ENCODE peak calls at places on chromosomes 4 and X, in seven cellular contexts. D is SK-N-SH, S is MM.1S, E is PC-3, C is GM23248, Q is neural progenitor cell, G is IMR-90. M is an unnamed sample.

GRCh38 chr4:8225704-8226443 is 26.8 kb downstream of the SH3TC1 start:
- DNase-seq in Q (peak; percentile 37), D (peak; percentile 71), E (no peak), C (no peak), G (no peak), S (no peak), M (no peak)

GRCh38 chrX:1807301-1807731 is 192.5 kb downstream of the ASMT start:
- DNase-seq in D (no peak), E (peak; percentile 53), C (peak; percentile 15), Q (peak; percentile 84), S (no peak), G (peak; percentile 2), M (peak; percentile 33)

GRCh38 chrX:23386726-23387125 is 52.1 kb downstream of the PTCHD1 start:
- DNase-seq in E (no peak), S (no peak), C (no peak), G (no peak), D (no peak), Q (no peak), M (no peak)

GRCh38 chr4:138104462-138104775 is 137.7 kb downstream of the SLC7A11 start:
- DNase-seq in E (no peak), G (no peak), S (no peak), C (no peak), D (no peak), Q (no peak), M (no peak)

GRCh38 chrX:3712870-3713224 is 602 bp downstream of the PRKX start:
- DNase-seq in Q (no peak), G (no peak), E (peak; percentile 1), D (no peak), C (no peak), S (no peak), M (no peak)

GRCh38 chrX:106718709-106719108 is 7.8 kb upstream of the RNF128 start:
- DNase-seq in D (no peak), Q (no peak), S (no peak), C (no peak), G (no peak), E (no peak), M (no peak)

GRCh38 chrX:105781794-105782193 is 40.5 kb upstream of the NRK start:
- DNase-seq in S (no peak), D (no peak), Q (no peak), E (no peak), C (no peak), G (no peak), M (no peak)

GRCh38 chr4:182126567-182126966 is 116.6 kb upstream of the TENM3 start:
- DNase-seq in Q (no peak), S (no peak), C (no peak), E (no peak), G (peak; percentile 60), D (no peak), M (peak; percentile 15)

GRCh38 chrX:18674417-18674787 is 2.5 kb upstream of the RS1 start:
- DNase-seq in G (no peak), D (peak; percentile 80), C (no peak), Q (peak; percentile 33), E (no peak), S (no peak), M (no peak)

GRCh38 chr4:139453041-139453370 is 915 bp upstream of the RAB33B start:
- DNase-seq in S (peak; percentile 92), Q (no peak), G (no peak), D (no peak), C (peak; percentile 89), E (peak; percentile 65), M (peak; percentile 75)

GRCh38 chrX:46573331-46573895 is at the start of gene CHST7:
- DNase-seq in E (peak; percentile 76), C (peak; percentile 81), S (peak; percentile 72), Q (peak; percentile 88), D (peak; percentile 81), G (peak; percentile 52), M (peak; percentile 75)

DNA sequence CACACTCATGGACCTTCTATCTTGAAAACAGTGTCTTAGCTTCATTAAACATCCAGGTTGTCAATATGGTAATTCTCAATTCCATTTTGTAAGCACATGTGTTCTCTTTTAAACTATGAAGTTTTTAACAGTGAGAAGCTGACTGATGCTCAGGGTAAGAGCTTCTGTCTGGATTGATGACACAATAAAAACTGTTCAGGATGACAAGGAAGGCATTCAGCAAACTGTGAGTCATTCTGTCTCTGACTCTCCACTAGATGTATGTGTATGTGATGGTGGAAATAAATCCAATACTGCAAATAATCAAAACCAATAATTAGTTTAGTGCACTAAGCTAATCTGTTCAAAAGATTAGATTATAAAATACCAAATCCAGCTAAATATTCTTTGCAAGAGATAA is 115.3 kb upstream of the ARX start:
- DNase-seq in Q (no peak), S (no peak), E (peak; percentile 35), D (no peak), C (peak; percentile 20), G (peak; percentile 3), M (no peak)
- H3K4me2 ChIP-seq in Q (no peak overlapping the region), S (no peak overlapping the region), E (no peak overlapping the region), D (no peak overlapping the region), C (no peak overlapping the region), G (no peak overlapping the region), M (no peak overlapping the region)

GRCh38 chr4:87255755-87256154 is 35.3 kb upstream of the KLHL8 start:
- DNase-seq in C (no peak), S (no peak), D (no peak), G (no peak), Q (no peak), E (no peak), M (no peak)
- H3K4me2 ChIP-seq in C (no peak overlapping the region), S (no peak overlapping the region), D (no peak overlapping the region), G (no peak overlapping the region), Q (no peak overlapping the region), E (no peak overlapping the region), M (no peak overlapping the region)

GRCh38 chrX:129768586-129769466 is 10.9 kb upstream of the SASH3 start:
- DNase-seq in D (no peak), E (no peak), G (no peak), Q (no peak), C (no peak), S (no peak), M (peak; percentile 24)
- H3K4me2 ChIP-seq in D (no peak overlapping the region), E (no peak overlapping the region), G (no peak overlapping the region), Q (no peak overlapping the region), C (no peak overlapping the region), S (peak overlapping the region; percentile 50), M (no peak overlapping the region)

DNA sequence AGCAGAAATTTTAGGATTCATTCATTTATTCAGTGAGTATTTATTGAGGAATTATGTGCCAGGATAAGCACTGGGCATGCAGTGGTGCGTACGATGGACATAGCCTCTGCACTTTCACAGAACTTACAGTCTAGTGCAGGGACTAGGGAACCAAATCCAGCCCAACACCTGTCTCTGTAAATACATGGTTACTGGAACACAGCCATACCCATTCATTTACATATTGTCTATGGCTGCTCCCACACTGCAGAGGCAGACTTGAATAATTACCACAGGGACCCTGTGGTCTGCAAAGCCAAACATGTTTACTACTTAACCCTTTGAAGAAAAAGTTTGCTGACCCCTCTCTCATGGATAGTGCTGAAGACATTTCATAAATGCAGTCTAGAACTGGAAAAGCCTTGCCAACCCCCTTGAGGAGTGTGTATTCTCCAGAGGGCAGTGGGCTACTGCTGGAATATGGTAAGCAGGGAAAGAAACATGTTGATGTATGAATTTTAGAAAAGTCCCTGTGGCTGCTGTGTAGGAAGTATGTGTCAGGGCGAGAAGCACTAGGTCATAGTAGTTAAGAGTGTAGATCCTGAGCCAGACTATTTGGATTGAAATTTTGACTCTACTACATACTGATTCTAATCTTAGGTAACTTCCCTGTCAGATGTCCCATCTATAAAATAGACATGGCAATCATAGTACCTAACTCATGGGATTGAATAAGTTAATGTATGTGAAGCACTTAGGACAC is 75.5 kb downstream of the GALNT7 start:
- DNase-seq in C (no peak), E (no peak), G (no peak), D (no peak), Q (no peak), S (no peak), M (no peak)
- H3K4me2 ChIP-seq in C (no peak overlapping the region), E (peak overlapping the region; percentile 30), G (no peak overlapping the region), D (no peak overlapping the region), Q (no peak overlapping the region), S (no peak overlapping the region), M (no peak overlapping the region)

GRCh38 chr4:114867291-114867690 is 246.1 kb downstream of the NDST4 start:
- DNase-seq in Q (no peak), C (no peak), G (no peak), S (no peak), E (no peak), D (no peak), M (no peak)
- H3K4me2 ChIP-seq in Q (peak overlapping the region; percentile 6), C (no peak overlapping the region), G (no peak overlapping the region), S (no peak overlapping the region), E (no peak overlapping the region), D (no peak overlapping the region), M (no peak overlapping the region)

GRCh38 chr4:6984611-6985115 is 58.5 kb upstream of the TADA2B start:
- DNase-seq in S (no peak), Q (no peak), C (no peak), E (no peak), D (no peak), G (no peak), M (no peak)
- H3K4me2 ChIP-seq in S (no peak overlapping the region), Q (no peak overlapping the region), C (no peak overlapping the region), E (no peak overlapping the region), D (peak overlapping the region; percentile 98), G (no peak overlapping the region), M (no peak overlapping the region)

DNA sequence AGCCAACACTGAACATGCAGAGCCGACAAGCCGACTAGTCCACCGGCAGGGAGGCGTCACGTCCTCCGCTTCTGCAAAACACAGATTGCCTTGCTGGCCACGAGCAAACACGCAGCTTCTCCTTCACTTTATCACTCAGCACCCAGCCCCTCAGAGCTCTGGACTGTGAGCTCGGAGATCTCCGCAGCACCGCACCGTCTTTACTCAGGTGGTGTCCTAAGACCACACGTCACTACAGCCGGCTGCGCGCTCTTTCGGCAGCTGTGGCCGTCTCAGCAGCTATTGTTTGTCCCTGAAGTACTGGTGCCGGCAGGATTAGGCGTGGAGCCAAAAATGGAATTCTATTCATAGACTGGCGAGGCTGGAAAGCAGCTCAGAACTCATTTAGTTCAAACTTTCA is 72.0 kb downstream of the FAT1 start:
- DNase-seq in S (no peak), Q (peak; percentile 82), G (no peak), E (no peak), C (no peak), D (no peak), M (peak; percentile 52)
- H3K4me2 ChIP-seq in S (no peak overlapping the region), Q (peak overlapping the region; percentile 73), G (no peak overlapping the region), E (no peak overlapping the region), C (no peak overlapping the region), D (no peak overlapping the region), M (peak overlapping the region; percentile 36)

DNA sequence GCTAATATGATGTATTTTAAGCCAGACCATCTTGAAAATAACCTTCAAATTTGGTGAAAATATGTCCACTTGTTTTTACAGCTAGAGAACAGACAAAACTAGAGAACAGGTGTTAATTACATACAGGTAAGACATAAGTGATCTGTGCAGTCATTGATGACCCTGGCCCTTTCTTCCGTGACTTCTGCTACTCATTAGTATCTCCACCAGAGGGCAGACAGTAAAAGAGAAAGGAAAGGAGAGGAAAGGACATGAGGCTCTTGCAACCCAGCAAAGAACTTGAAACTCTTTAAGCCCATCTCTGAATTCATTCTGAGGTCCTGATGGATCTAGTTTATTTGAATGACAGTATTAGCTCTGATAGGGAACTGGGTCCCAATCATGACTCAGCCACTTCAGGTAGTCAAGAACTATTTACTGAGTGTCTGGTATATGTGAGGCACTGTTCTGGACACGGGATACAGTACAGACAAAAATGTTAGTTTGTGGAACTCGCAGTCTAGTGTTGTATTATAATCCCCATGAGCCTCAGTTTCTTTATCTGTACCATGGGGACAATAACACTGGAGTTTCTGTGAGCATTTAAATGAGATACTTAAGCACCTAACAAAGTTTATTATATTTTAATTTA is 121.0 kb upstream of the TEX13D start:
- DNase-seq in E (peak; percentile 65), C (peak; percentile 48), Q (peak; percentile 50), D (peak; percentile 17), G (peak; percentile 3), S (peak; percentile 48), M (no peak)
- H3K4me2 ChIP-seq in E (no peak overlapping the region), C (no peak overlapping the region), Q (no peak overlapping the region), D (no peak overlapping the region), G (no peak overlapping the region), S (no peak overlapping the region), M (no peak overlapping the region)

M was measured in fibroblast of lung.